ENCODE peak calls at places on chromosome 18, in five cellular contexts. I is ACHN, A is activated T-cell treated with anti-CD3 and anti-CD28 coated beads for 48 hours, P is upper lobe of left lung, G is cardiac fibroblast. F is an unnamed sample.

GRCh38 chr18:46497129-46497528 is 159.9 kb downstream of the LOXHD1 start:
- DNase-seq in A (peak; percentile 11), P (no peak), G (peak; percentile 14), I (peak; percentile 57), F (peak; percentile 43)

GRCh38 chr18:36187826-36188721 is 777 bp downstream of the MOCOS start:
- DNase-seq in A (no peak), I (peak; percentile 81), G (no peak), P (no peak), F (no peak)

GRCh38 chr18:46562674-46563192 is 94.3 kb downstream of the LOXHD1 start:
- DNase-seq in P (no peak), I (no peak), G (no peak), A (no peak), F (no peak)

GRCh38 chr18:59885579-59886163 is 14.1 kb upstream of the PMAIP1 start:
- DNase-seq in P (no peak), G (peak; percentile 78), A (no peak), I (peak; percentile 30), F (peak; percentile 79)

GRCh38 chr18:45359275-45360009 is 255.8 kb upstream of the SLC14A2 start:
- DNase-seq in G (no peak), A (no peak), P (peak; percentile 22), I (peak; percentile 42), F (no peak)

GRCh38 chr18:27491772-27492171 is 306.7 kb upstream of the CHST9 start:
- DNase-seq in A (no peak), P (no peak), I (no peak), G (no peak), F (no peak)

GRCh38 chr18:13605477-13605876 is 120.9 kb downstream of the FAM210A start:
- DNase-seq in I (no peak), A (no peak), P (no peak), G (no peak), F (no peak)

GRCh38 chr18:8946046-8946838 is 156.3 kb upstream of the NDUFV2 start:
- DNase-seq in A (no peak), I (peak; percentile 76), P (no peak), G (peak; percentile 94), F (no peak)

GRCh38 chr18:527136-527535 is 26.6 kb upstream of the COLEC12 start:
- DNase-seq in P (no peak), G (peak; percentile 69), A (no peak), I (no peak), F (no peak)